ENCODE peak calls at places on chromosomes 3 and 15, in ten cellular contexts. One of them, this sample, is unnamed.
A peak's percentile ranks its signal among the peaks of the same experiment; 100 is the strongest.

GRCh38 chr3:23004971-23005370 is 198.2 kb upstream of the UBE2E2 start:
- DNase-seq in WERI-Rb-1: no peak
- DNase-seq in PC-9: peak; percentile 57
- DNase-seq in heart right ventricle: no peak
- DNase-seq in GM12865: no peak
- DNase-seq in brain microvascular endothelial cell: peak; percentile 93
- DNase-seq in endothelial cell: no peak
- DNase-seq in suprapubic skin: no peak
- DNase-seq in B cell: no peak
- DNase-seq in glutamatergic neuron: no peak
- DNase-seq in this sample: no peak

GRCh38 chr15:49178477-49178876 is 8.4 kb downstream of the GALK2 start:
- DNase-seq in WERI-Rb-1: no peak
- DNase-seq in PC-9: no peak
- DNase-seq in heart right ventricle: no peak
- DNase-seq in GM12865: no peak
- DNase-seq in brain microvascular endothelial cell: no peak
- DNase-seq in endothelial cell: no peak
- DNase-seq in suprapubic skin: no peak
- DNase-seq in B cell: no peak
- DNase-seq in glutamatergic neuron: no peak
- DNase-seq in this sample: no peak

GRCh38 chr3:143327388-143327787 is 207.8 kb downstream of the CHST2 start:
- DNase-seq in WERI-Rb-1: no peak
- DNase-seq in PC-9: no peak
- DNase-seq in heart right ventricle: no peak
- DNase-seq in GM12865: no peak
- DNase-seq in brain microvascular endothelial cell: no peak
- DNase-seq in endothelial cell: no peak
- DNase-seq in suprapubic skin: no peak
- DNase-seq in B cell: no peak
- DNase-seq in glutamatergic neuron: no peak
- DNase-seq in this sample: no peak

GRCh38 chr3:33637482-33637881 is 80.6 kb downstream of the CLASP2 start:
- DNase-seq in WERI-Rb-1: no peak
- DNase-seq in PC-9: no peak
- DNase-seq in heart right ventricle: no peak
- DNase-seq in GM12865: no peak
- DNase-seq in brain microvascular endothelial cell: no peak
- DNase-seq in endothelial cell: no peak
- DNase-seq in suprapubic skin: no peak
- DNase-seq in B cell: no peak
- DNase-seq in glutamatergic neuron: no peak
- DNase-seq in this sample: no peak

GRCh38 chr15:32981536-32981935 is 213.0 kb downstream of the FMN1 start:
- DNase-seq in WERI-Rb-1: no peak
- DNase-seq in PC-9: no peak
- DNase-seq in heart right ventricle: no peak
- DNase-seq in GM12865: no peak
- DNase-seq in brain microvascular endothelial cell: no peak
- DNase-seq in endothelial cell: no peak
- DNase-seq in suprapubic skin: no peak
- DNase-seq in B cell: no peak
- DNase-seq in glutamatergic neuron: no peak
- DNase-seq in this sample: no peak

GRCh38 chr3:45345849-45346535 is 42.4 kb upstream of the LARS2 start:
- DNase-seq in WERI-Rb-1: no peak
- DNase-seq in PC-9: no peak
- DNase-seq in heart right ventricle: no peak
- DNase-seq in GM12865: no peak
- DNase-seq in brain microvascular endothelial cell: no peak
- DNase-seq in endothelial cell: no peak
- DNase-seq in suprapubic skin: no peak
- DNase-seq in B cell: no peak
- DNase-seq in glutamatergic neuron: no peak
- DNase-seq in this sample: no peak

GRCh38 chr3:186683996-186684395 is 18.2 kb downstream of the HRG start:
- DNase-seq in WERI-Rb-1: no peak
- DNase-seq in PC-9: no peak
- DNase-seq in heart right ventricle: no peak
- DNase-seq in GM12865: no peak
- DNase-seq in brain microvascular endothelial cell: no peak
- DNase-seq in endothelial cell: no peak
- DNase-seq in suprapubic skin: no peak
- DNase-seq in B cell: no peak
- DNase-seq in glutamatergic neuron: no peak
- DNase-seq in this sample: no peak

GRCh38 chr3:13107661-13108060 is 34.4 kb upstream of the IQSEC1 start:
- DNase-seq in WERI-Rb-1: peak; percentile 41
- DNase-seq in PC-9: no peak
- DNase-seq in heart right ventricle: no peak
- DNase-seq in GM12865: no peak
- DNase-seq in brain microvascular endothelial cell: no peak
- DNase-seq in endothelial cell: no peak
- DNase-seq in suprapubic skin: peak; percentile 44
- DNase-seq in B cell: peak; percentile 15
- DNase-seq in glutamatergic neuron: no peak
- DNase-seq in this sample: no peak

GRCh38 chr15:95608371-95608770 is 722.1 kb upstream of the NR2F2 start:
- DNase-seq in WERI-Rb-1: no peak
- DNase-seq in PC-9: no peak
- DNase-seq in heart right ventricle: no peak
- DNase-seq in GM12865: no peak
- DNase-seq in brain microvascular endothelial cell: no peak
- DNase-seq in endothelial cell: no peak
- DNase-seq in suprapubic skin: no peak
- DNase-seq in B cell: no peak
- DNase-seq in glutamatergic neuron: no peak
- DNase-seq in this sample: no peak

GRCh38 chr3:112633757-112634156 is 7.2 kb downstream of the CCDC80 start:
- DNase-seq in WERI-Rb-1: no peak
- DNase-seq in PC-9: no peak
- DNase-seq in heart right ventricle: no peak
- DNase-seq in GM12865: no peak
- DNase-seq in brain microvascular endothelial cell: no peak
- DNase-seq in endothelial cell: no peak
- DNase-seq in suprapubic skin: no peak
- DNase-seq in B cell: no peak
- DNase-seq in glutamatergic neuron: no peak
- DNase-seq in this sample: no peak

GRCh38 chr15:90955911-90956310 is 1.2 kb downstream of the RCCD1 start:
- DNase-seq in WERI-Rb-1: no peak
- DNase-seq in PC-9: no peak
- DNase-seq in heart right ventricle: no peak
- DNase-seq in GM12865: peak; percentile 58
- DNase-seq in brain microvascular endothelial cell: no peak
- DNase-seq in endothelial cell: no peak
- DNase-seq in suprapubic skin: no peak
- DNase-seq in B cell: no peak
- DNase-seq in glutamatergic neuron: no peak
- DNase-seq in this sample: no peak
- TF ChIP-seq CTCF in WERI-Rb-1: no peak
- TF ChIP-seq CTCF in PC-9: no peak
- TF ChIP-seq CTCF in heart right ventricle: no peak
- TF ChIP-seq CTCF in GM12865: no peak
- TF ChIP-seq CTCF in brain microvascular endothelial cell: no peak
- TF ChIP-seq CTCF in endothelial cell: no peak
- TF ChIP-seq CTCF in suprapubic skin: no peak
- TF ChIP-seq CTCF in B cell: no peak
- TF ChIP-seq CTCF in glutamatergic neuron: no peak
- TF ChIP-seq CTCF in this sample: no peak

DNA sequence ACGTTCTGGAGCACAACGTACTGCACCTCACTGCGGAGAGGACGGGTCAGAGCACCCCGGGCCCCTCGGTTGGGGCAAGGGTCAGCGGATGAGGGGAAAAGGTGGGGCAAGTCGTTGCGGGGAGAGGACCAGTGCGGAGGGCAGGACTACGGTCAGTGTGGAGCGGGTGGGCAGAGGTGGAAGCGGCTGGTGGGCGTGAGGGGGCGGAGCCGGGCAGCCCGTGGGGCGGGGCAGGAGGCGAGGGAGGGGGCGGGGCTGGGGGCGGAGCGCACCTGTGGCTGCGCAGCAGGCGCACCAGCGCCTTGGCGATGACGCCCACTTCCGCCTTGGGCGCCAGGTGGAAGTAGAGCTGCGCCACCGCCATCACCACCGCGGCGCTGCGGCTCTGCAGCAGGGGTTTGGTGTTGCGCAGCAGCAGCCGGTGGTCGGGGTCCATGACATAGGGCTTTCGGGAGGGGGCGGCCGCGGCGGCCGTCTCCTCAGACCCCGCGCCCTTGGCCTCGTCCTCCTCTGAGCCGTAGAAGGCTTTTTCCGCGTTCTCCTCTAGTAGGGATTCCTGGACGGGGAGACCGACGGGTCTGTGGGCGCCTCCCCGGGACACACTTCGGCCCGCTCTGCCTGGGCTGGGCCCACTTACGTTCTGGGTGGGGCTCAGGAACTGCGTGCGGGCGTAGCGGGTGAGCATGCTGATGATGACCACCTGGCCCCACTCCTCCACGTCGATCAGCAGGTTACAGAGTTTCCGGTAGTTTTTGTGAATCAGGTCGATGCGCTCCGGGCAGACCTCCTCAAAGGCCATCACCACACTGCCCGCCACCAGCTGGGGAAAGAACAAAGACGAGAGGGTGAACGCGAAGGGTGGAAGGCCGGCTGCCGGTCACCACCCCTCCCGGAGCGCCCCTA is 29.2 kb downstream of the AP3B2 start:
- DNase-seq in WERI-Rb-1: peak; percentile 65
- DNase-seq in PC-9: no peak
- DNase-seq in heart right ventricle: peak; percentile 20
- DNase-seq in GM12865: peak; percentile 75
- DNase-seq in brain microvascular endothelial cell: no peak
- DNase-seq in endothelial cell: peak; percentile 47
- DNase-seq in suprapubic skin: no peak
- DNase-seq in B cell: peak; percentile 70
- DNase-seq in glutamatergic neuron: peak; percentile 83
- DNase-seq in this sample: no peak
- TF ChIP-seq CTCF in WERI-Rb-1: no peak
- TF ChIP-seq CTCF in PC-9: no peak
- TF ChIP-seq CTCF in heart right ventricle: no peak
- TF ChIP-seq CTCF in GM12865: peak; percentile 16
- TF ChIP-seq CTCF in brain microvascular endothelial cell: no peak
- TF ChIP-seq CTCF in endothelial cell: no peak
- TF ChIP-seq CTCF in suprapubic skin: no peak
- TF ChIP-seq CTCF in B cell: peak; percentile 21
- TF ChIP-seq CTCF in glutamatergic neuron: no peak
- TF ChIP-seq CTCF in this sample: no peak

GRCh38 chr3:134992180-134992579 is 197.1 kb downstream of the EPHB1 start:
- DNase-seq in WERI-Rb-1: no peak
- DNase-seq in PC-9: no peak
- DNase-seq in heart right ventricle: no peak
- DNase-seq in GM12865: no peak
- DNase-seq in brain microvascular endothelial cell: no peak
- DNase-seq in endothelial cell: no peak
- DNase-seq in suprapubic skin: no peak
- DNase-seq in B cell: no peak
- DNase-seq in glutamatergic neuron: no peak
- DNase-seq in this sample: no peak

GRCh38 chr3:134991472-134992010 is 196.5 kb downstream of the EPHB1 start:
- DNase-seq in WERI-Rb-1: no peak
- DNase-seq in PC-9: no peak
- DNase-seq in heart right ventricle: no peak
- DNase-seq in GM12865: no peak
- DNase-seq in brain microvascular endothelial cell: no peak
- DNase-seq in endothelial cell: no peak
- DNase-seq in suprapubic skin: no peak
- DNase-seq in B cell: no peak
- DNase-seq in glutamatergic neuron: no peak
- DNase-seq in this sample: no peak

GRCh38 chr3:134992586-134992985 is 197.5 kb downstream of the EPHB1 start:
- DNase-seq in WERI-Rb-1: no peak
- DNase-seq in PC-9: no peak
- DNase-seq in heart right ventricle: no peak
- DNase-seq in GM12865: no peak
- DNase-seq in brain microvascular endothelial cell: no peak
- DNase-seq in endothelial cell: no peak
- DNase-seq in suprapubic skin: no peak
- DNase-seq in B cell: no peak
- DNase-seq in glutamatergic neuron: no peak
- DNase-seq in this sample: no peak

GRCh38 chr3:134985841-134986520 is 190.9 kb downstream of the EPHB1 start:
- DNase-seq in WERI-Rb-1: no peak
- DNase-seq in PC-9: no peak
- DNase-seq in heart right ventricle: no peak
- DNase-seq in GM12865: no peak
- DNase-seq in brain microvascular endothelial cell: no peak
- DNase-seq in endothelial cell: no peak
- DNase-seq in suprapubic skin: no peak
- DNase-seq in B cell: no peak
- DNase-seq in glutamatergic neuron: no peak
- DNase-seq in this sample: no peak

GRCh38 chr3:134988666-134989065 is 193.6 kb downstream of the EPHB1 start:
- DNase-seq in WERI-Rb-1: no peak
- DNase-seq in PC-9: no peak
- DNase-seq in heart right ventricle: no peak
- DNase-seq in GM12865: no peak
- DNase-seq in brain microvascular endothelial cell: no peak
- DNase-seq in endothelial cell: no peak
- DNase-seq in suprapubic skin: no peak
- DNase-seq in B cell: no peak
- DNase-seq in glutamatergic neuron: no peak
- DNase-seq in this sample: no peak
- TF ChIP-seq CTCF in WERI-Rb-1: no peak
- TF ChIP-seq CTCF in PC-9: no peak
- TF ChIP-seq CTCF in heart right ventricle: no peak
- TF ChIP-seq CTCF in GM12865: no peak
- TF ChIP-seq CTCF in brain microvascular endothelial cell: no peak
- TF ChIP-seq CTCF in endothelial cell: no peak
- TF ChIP-seq CTCF in suprapubic skin: no peak
- TF ChIP-seq CTCF in B cell: no peak
- TF ChIP-seq CTCF in glutamatergic neuron: no peak
- TF ChIP-seq CTCF in this sample: no peak

DNA sequence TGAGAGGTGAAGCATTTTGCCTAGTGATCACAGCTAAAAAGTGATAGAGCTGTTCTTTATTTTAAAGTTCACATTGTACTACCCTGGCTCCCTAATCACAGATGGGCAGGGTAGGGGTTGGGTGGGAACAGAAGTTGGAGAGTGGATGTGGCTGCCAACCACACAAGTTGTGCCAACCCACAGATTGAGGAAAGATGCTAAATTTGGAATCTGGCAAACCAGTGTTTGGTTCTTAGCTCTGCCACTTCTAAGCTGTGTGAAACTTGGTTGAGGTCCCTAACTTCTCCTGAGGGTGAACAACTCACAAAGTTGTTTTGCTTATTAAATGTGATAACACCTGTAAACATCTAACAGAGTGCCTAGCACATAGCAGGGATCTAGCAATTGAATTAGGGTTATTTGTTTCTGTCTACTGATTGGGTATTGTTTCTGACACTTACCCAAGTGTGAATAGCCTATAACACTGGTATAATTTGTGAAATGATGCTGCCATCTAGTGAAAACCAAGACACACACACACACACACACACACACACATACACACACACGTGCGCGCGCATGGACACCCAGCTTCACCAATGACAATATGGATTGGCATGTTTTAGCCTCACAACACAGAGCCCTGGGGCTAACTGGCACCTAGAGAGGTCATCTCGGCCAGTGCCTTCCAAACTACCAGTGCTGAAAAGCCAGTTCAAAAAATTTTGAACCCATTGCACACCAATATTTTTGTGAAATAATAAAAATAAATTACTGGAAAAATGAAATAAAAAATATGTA is 25.3 kb downstream of the ADGRG7 start:
- DNase-seq in WERI-Rb-1: peak; percentile 67
- DNase-seq in PC-9: peak; percentile 55
- DNase-seq in heart right ventricle: no peak
- DNase-seq in GM12865: peak; percentile 62
- DNase-seq in brain microvascular endothelial cell: peak; percentile 14
- DNase-seq in endothelial cell: peak; percentile 26
- DNase-seq in suprapubic skin: no peak
- DNase-seq in B cell: no peak
- DNase-seq in glutamatergic neuron: peak; percentile 19
- DNase-seq in this sample: no peak
- TF ChIP-seq CTCF in WERI-Rb-1: peak; percentile 15
- TF ChIP-seq CTCF in PC-9: no peak
- TF ChIP-seq CTCF in heart right ventricle: no peak
- TF ChIP-seq CTCF in GM12865: no peak
- TF ChIP-seq CTCF in brain microvascular endothelial cell: no peak
- TF ChIP-seq CTCF in endothelial cell: no peak
- TF ChIP-seq CTCF in suprapubic skin: no peak
- TF ChIP-seq CTCF in B cell: no peak
- TF ChIP-seq CTCF in glutamatergic neuron: no peak
- TF ChIP-seq CTCF in this sample: no peak